ENCODE peak calls at places on chromosomes 13 and 19, in ten cellular contexts. N is A673; H is stimulated activated CD4-positive, alpha-beta T cell treated with anti-CD3 and anti-CD28 coated beads, Interleukin-12 subunit alpha, Interleukin-12 subunit beta, amount 100 ng/mL, for 48 hours; T is stimulated activated CD8-positive, alpha-beta memory T cell treated with anti-CD3 and anti-CD28 coated beads, Interleukin-2, amount 100 ng/mL, for 1 hour; Z is AML-193; G is thoracic aorta; S is activated naive CD4-positive, alpha-beta T cell treated with anti-CD3 and anti-CD28 coated beads, Interleukin-2, amount 50 U/mL, for 72 hours; W is dermis microvascular lymphatic vessel endothelial cell; O is foreskin fibroblast; R is CD4-positive, alpha-beta T cell. U is an unnamed sample.

GRCh38 chr13:109784590-109785140 is 1.7 kb downstream of the IRS2 start:
- DNase-seq in W (peak; percentile 74), H (no peak), R (peak; percentile 30), G (no peak), T (peak; percentile 46), Z (peak; percentile 48), O (peak; percentile 77), S (peak; percentile 71), N (peak; percentile 91), U (no peak)

GRCh38 chr13:113369881-113370280 is 6.0 kb upstream of the GRTP1 start:
- DNase-seq in O (no peak), T (no peak), Z (no peak), G (no peak), W (no peak), H (no peak), N (no peak), R (no peak), S (peak; percentile 35), U (no peak)

GRCh38 chr13:27280009-27280646 is 9.5 kb downstream of the RASL11A start:
- DNase-seq in S (no peak), G (no peak), H (no peak), W (no peak), O (no peak), R (no peak), T (no peak), Z (no peak), N (no peak), U (no peak)

GRCh38 chr19:34259367-34259865 is 5.1 kb downstream of the GARRE1 start:
- DNase-seq in S (no peak), Z (no peak), R (no peak), G (no peak), H (no peak), N (no peak), W (peak; percentile 46), T (no peak), O (no peak), U (no peak)

GRCh38 chr13:34899888-34900287 is 42.2 kb upstream of the NBEA start:
- DNase-seq in W (no peak), Z (no peak), T (no peak), N (no peak), O (no peak), H (no peak), G (no peak), S (no peak), R (no peak), U (no peak)

GRCh38 chr13:41562083-41562482 is 104.7 kb downstream of the RGCC start:
- DNase-seq in N (peak; percentile 29), R (no peak), Z (no peak), T (no peak), O (peak; percentile 88), H (no peak), W (peak; percentile 40), S (no peak), G (no peak), U (no peak)

GRCh38 chr19:21202865-21203494 is 61.1 kb downstream of the ZNF431 start:
- DNase-seq in G (no peak), T (no peak), O (no peak), Z (peak; percentile 74), R (no peak), H (no peak), S (no peak), N (peak; percentile 57), W (peak; percentile 36), U (no peak)

GRCh38 chr19:11657307-11657706 is 60.0 kb downstream of the ZNF627 start:
- DNase-seq in W (no peak), N (no peak), R (no peak), S (no peak), G (no peak), O (no peak), H (no peak), Z (no peak), T (no peak), U (no peak)

GRCh38 chr19:46731007-46731501 is 14.1 kb upstream of the PRKD2 start:
- DNase-seq in R (no peak), Z (peak; percentile 70), W (peak; percentile 93), N (no peak), T (no peak), H (no peak), S (no peak), G (no peak), O (peak; percentile 82), U (no peak)